ENCODE peak calls at places on chromosomes 2 and 18, in eight cellular contexts. A, T, P, L, H, U, K and J are unnamed samples.

GRCh38 chr2:185628985-185629384 is 109.6 kb upstream of the FSIP2 start:
- DNase-seq in A (no peak), L (peak), P (peak), T (no peak), K (no peak), U (no peak), H (no peak), J (no peak)

GRCh38 chr18:58045265-58046086 is 1.4 kb downstream of the NEDD4L start:
- DNase-seq in H (peak), A (peak), T (peak), P (peak), L (peak), K (peak), U (no peak), J (peak)

GRCh38 chr18:7021994-7022840 is 95.4 kb downstream of the LAMA1 start:
- DNase-seq in H (no peak), T (no peak), P (peak), K (no peak), U (no peak), L (peak), A (peak), J (no peak)

GRCh38 chr2:131590896-131591295 is 63.2 kb downstream of the CCDC74A start:
- DNase-seq in P (no peak), A (no peak), L (no peak), K (no peak), U (no peak), H (no peak), T (no peak), J (no peak)

GRCh38 chr18:76970749-76971148 is 148.4 kb downstream of the ZNF236 start:
- DNase-seq in H (no peak), P (no peak), U (no peak), A (no peak), K (no peak), T (no peak), L (no peak), J (no peak)

GRCh38 chr18:9803698-9804516 is 81.9 kb upstream of the TXNDC2 start:
- DNase-seq in U (no peak), H (no peak), L (no peak), K (no peak), A (peak), P (no peak), T (no peak), J (no peak)

GRCh38 chr2:168543037-168543436 is 87.0 kb downstream of the CERS6 start:
- DNase-seq in U (no peak), A (no peak), L (no peak), K (no peak), H (no peak), T (no peak), P (no peak), J (peak)

GRCh38 chr2:1140389-1141003 is 189.8 kb downstream of the SNTG2 start:
- DNase-seq in K (peak), H (no peak), L (no peak), U (no peak), A (peak), P (no peak), T (peak), J (peak)

GRCh38 chr2:159146930-159147666 is 139.4 kb downstream of the WDSUB1 start:
- DNase-seq in L (peak), T (no peak), U (no peak), K (peak), H (peak), P (peak), A (no peak), J (no peak)

GRCh38 chr2:101329026-101329425 is 20.5 kb upstream of the RNF149 start:
- DNase-seq in L (no peak), H (no peak), K (no peak), U (no peak), A (no peak), P (no peak), T (no peak), J (peak)

GRCh38 chr2:152560163-152560562 is 157.1 kb downstream of the PRPF40A start:
- DNase-seq in K (no peak), T (no peak), H (no peak), A (no peak), L (no peak), U (no peak), P (no peak), J (no peak)

GRCh38 chr2:216683846-216684245 is 11.5 kb downstream of the IGFBP5 start:
- DNase-seq in P (no peak), T (no peak), L (peak), H (no peak), K (no peak), A (peak), U (no peak), J (no peak)

GRCh38 chr18:55780591-55781071 is 192.6 kb upstream of the TCF4 start:
- DNase-seq in U (no peak), P (no peak), A (no peak), L (no peak), H (no peak), K (no peak), T (no peak), J (no peak)

GRCh38 chr18:49911414-49911813 is 98.1 kb upstream of the ACAA2 start:
- DNase-seq in H (no peak), T (no peak), U (no peak), P (no peak), K (no peak), L (no peak), A (peak), J (no peak)

DNA sequence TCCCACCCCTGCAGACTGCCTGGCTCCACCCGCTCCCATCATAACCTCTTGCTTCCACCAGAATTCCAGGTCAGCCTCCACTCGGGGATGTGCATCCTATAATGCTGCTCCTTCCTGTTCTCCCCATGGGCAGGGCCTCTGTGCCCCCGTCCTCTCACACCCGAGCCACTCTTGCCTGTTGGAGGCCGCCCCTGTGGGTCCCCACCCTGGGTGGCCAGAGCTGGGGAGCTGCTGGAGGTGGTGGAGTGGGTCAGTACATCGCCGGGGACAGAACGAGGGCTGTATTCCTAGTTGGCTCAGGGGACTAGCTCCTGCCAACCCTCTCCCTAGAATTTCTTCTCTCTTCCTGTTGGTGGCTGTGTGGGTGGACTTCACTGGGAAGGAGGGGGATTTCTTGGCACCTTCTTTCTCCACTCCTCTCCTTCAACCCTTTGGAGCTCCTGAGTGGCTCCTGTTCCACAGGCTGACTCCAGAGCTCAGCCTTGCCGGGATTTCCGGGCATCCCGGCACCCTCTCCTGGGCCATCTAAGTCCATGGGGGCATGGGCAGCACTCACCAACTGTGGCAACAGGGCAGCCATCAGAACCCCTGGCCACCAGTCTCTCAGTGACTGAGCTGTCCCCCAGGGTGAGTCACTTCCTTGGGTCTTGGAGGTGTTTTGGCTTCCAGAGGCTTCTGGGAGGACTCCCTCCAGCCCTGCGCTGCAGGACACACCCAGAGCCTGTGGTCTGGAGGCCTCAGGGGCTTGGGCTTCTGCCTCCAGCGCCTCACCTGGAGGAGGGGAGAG is 88.2 kb upstream of the MCFD2 start:
- DNase-seq in K (no peak), A (no peak), T (no peak), L (no peak), U (no peak), H (no peak), P (no peak), J (no peak)
- H3K27ac ChIP-seq in K (no peak), A (no peak), T (no peak), L (no peak), U (no peak), H (no peak), P (no peak), J (no peak)

GRCh38 chr2:204264068-204264693 is 281.1 kb upstream of the PARD3B start:
- DNase-seq in L (no peak), K (no peak), T (no peak), H (no peak), P (no peak), A (no peak), U (no peak), J (no peak)
- H3K27ac ChIP-seq in L (no peak), K (no peak), T (no peak), H (no peak), P (no peak), A (no peak), U (no peak), J (no peak)

DNA sequence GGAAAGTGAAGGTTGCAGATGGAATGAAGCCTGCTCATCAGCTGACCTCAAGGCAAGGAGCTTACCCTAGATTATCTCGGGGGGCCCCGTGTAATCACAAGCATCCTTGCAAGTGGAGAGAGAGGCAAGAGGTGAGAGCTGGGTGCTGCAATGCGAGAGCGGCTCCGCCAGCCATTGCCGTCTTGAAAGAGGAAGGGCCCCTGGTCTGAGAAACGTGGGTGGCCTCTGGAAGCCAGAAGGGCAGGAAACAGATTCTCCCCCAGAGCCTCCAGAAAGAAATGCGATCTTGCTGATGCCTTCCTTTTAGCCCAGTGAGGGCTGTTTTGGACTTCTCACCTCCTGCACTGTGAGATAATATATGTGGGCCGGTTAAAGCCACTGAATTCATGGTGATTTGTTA is 319.6 kb upstream of the HS6ST1 start:
- DNase-seq in P (peak), U (no peak), A (no peak), T (no peak), L (peak), K (peak), H (peak), J (no peak)
- H3K27ac ChIP-seq in P (no peak), U (no peak), A (no peak), T (no peak), L (no peak), K (no peak), H (no peak), J (no peak)

DNA sequence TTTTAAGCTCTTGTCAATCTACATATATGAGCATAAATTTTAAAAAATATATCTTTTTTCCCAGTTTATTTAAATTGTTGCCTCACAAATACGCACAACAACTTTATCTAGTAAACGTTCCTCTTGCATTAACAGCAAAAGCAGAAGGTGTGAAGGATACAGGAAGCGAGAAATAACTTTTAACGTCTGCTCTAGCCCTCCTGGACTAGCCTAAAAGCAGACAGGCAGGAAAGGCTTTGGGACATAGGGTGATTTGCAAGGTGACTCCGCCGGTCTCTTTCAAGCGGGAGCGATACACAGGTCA is 432 bp upstream of the DUSP19 start:
- DNase-seq in K (no peak), A (peak), T (no peak), L (no peak), U (no peak), P (no peak), H (no peak), J (no peak)
- H3K27ac ChIP-seq in K (peak), A (peak), T (no peak), L (peak), U (no peak), P (peak), H (peak), J (peak)

DNA sequence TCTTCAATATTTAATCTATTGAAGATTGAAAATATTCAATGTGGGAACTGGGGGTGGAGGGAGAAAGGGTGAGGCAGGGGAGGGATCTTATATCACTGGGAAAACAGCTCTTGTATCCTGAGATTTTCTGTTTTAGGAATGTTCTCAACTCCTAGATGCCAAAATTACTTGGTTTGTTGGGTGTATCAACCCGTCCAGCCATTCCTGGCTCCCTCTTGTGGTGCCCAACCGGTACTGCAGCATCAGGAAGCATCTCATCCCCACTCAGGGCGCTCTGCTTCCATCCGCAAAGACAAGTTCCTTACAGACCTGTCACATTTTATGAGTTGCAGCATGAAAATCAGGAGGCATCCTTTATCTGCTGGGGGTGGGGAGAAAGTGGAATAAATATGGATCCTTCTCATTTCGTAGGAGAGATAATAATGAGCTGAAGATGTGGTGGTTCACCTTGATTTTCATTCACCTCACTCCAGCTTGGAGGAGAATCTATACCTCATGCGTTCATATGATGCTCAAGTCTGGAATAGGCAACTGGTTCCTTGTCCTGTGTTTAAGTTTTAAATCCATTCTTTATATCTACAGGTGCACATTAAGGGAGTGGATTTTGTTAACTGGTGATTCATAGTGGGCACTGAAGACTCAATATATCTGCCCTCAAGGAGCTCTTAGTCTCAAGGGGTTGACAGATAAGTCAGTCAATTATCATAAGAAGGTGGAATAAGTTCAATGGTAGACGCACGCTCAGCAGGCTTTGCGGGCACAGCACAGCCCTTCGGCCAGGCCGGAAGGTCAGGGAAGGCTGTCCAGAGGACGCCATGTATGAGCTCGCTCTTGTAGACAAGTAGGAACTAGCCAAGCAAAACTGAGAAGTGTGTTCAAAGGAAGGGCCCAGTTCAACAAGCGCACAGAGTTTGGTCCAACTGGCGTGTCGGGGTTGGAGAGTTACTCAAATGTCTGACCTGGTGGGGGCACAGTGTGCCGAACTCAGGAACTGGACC is 127.3 kb downstream of the RNF144A start:
- DNase-seq in L (peak), H (peak), P (peak), A (peak), T (peak), K (peak), U (peak), J (peak)
- H3K27ac ChIP-seq in L (no peak), H (no peak), P (no peak), A (no peak), T (no peak), K (no peak), U (no peak), J (no peak)

GRCh38 chr18:38648184-38648583 is 1082.6 kb upstream of the CELF4 start:
- DNase-seq in P (no peak), U (no peak), A (no peak), T (no peak), L (no peak), K (no peak), H (no peak), J (no peak)
- H3K27ac ChIP-seq in P (no peak), U (no peak), A (no peak), T (no peak), L (no peak), K (no peak), H (no peak), J (no peak)